ENCODE peak calls at places on chromosomes 13 and 19, in four cellular contexts. J is IMR-90, M is H9, B is H1. X is an unnamed sample.

GRCh38 chr13:28406728-28407266 is 88.1 kb downstream of the FLT1 start:
- DNase-seq in M (peak), J (no peak), B (no peak), X (peak)

GRCh38 chr13:81745391-81745790 is 1404.5 kb upstream of the SPRY2 start:
- DNase-seq in B (no peak), M (no peak), J (no peak), X (no peak)

GRCh38 chr19:10766049-10766623 is 48.3 kb downstream of the DNM2 start:
- DNase-seq in J (no peak), B (no peak), M (no peak), X (no peak)

GRCh38 chr19:39845621-39846175 is 481 bp downstream of the FBL start:
- DNase-seq in M (no peak), J (no peak), B (no peak), X (peak)

GRCh38 chr13:114099191-114099590 is 33.2 kb downstream of the RASA3 start:
- DNase-seq in M (peak), J (peak), B (no peak), X (peak)

GRCh38 chr19:37506387-37507166 is at the start of gene ZNF793:
- DNase-seq in J (peak), M (peak), B (peak), X (peak)

GRCh38 chr13:113491418-113491883 is 940 bp upstream of the DCUN1D2 start:
- DNase-seq in B (peak), M (no peak), J (peak), X (peak)

GRCh38 chr19:29084266-29084665 is 128.7 kb downstream of the UQCRFS1 start:
- DNase-seq in J (no peak), M (peak), B (peak), X (peak)

GRCh38 chr19:39192846-39193245 is 3.9 kb upstream of the NCCRP1 start:
- DNase-seq in B (no peak), M (no peak), J (no peak), X (no peak)

GRCh38 chr13:30529085-30529815 is 63.5 kb upstream of the HMGB1 start:
- DNase-seq in B (no peak), J (peak), M (no peak), X (no peak)

GRCh38 chr19:12331211-12331941 is 2.1 kb downstream of the ZNF563 start:
- DNase-seq in M (no peak), B (no peak), J (no peak), X (no peak)

GRCh38 chr13:24618219-24618955 is 61.8 kb upstream of the ATP12A start:
- DNase-seq in M (no peak), J (no peak), B (no peak), X (no peak)

GRCh38 chr13:72953391-72953960 is 105.3 kb upstream of the KLF5 start:
- DNase-seq in B (no peak), J (no peak), M (no peak), X (no peak)

GRCh38 chr13:43558312-43558711 is 228.5 kb downstream of the ENOX1 start:
- DNase-seq in J (no peak), B (no peak), M (no peak), X (no peak)
- H3K27ac ChIP-seq in J (no peak), B (no peak), M (no peak), X (no peak)

DNA sequence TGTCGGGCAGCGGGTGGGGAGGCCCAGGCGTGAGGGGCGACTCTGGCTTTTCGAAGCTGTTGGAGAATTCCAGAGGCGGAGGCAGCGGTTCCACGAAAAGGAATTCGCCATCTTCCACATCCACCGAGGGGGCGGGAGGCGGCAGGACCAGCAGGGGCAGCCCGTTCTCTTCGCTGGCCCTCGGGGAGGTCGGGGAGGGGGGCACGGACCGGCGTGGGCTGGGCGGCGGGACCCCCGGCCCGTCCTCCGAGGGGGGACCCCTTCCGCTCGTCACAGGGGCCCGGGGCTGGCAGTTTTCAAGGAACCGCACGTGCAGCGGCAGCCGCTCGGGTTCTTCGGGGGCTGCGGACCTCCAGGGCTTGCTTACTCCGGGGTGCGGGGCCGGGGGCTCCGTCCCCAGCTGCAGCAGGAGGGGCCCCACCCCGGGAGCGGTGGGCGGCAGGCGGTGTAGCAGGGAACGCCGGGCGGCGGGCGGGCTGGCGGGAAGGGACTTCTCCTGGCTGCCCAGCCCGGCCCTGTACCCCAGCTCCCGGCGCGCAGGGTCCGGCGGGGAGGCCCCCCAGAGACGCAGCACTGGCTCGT is 18.0 kb downstream of the C19orf81 start:
- DNase-seq in B (peak), M (no peak), J (no peak), X (no peak)
- H4K5ac ChIP-seq in B (no peak), M (no peak), J (no peak), X (no peak)

GRCh38 chr19:2317300-2317699 is 9.3 kb upstream of the LINGO3 start:
- DNase-seq in J (no peak), M (no peak), B (no peak), X (no peak)

GRCh38 chr19:2319551-2319950 is 8.8 kb downstream of the LSM7 start:
- DNase-seq in M (no peak), J (no peak), B (no peak), X (no peak)

GRCh38 chr19:2315818-2316353 is 7.9 kb upstream of the LINGO3 start:
- DNase-seq in B (peak), M (peak), J (peak), X (peak)

GRCh38 chr19:2318923-2319322 is 9.5 kb downstream of the LSM7 start:
- DNase-seq in B (no peak), J (no peak), M (no peak), X (no peak)

DNA sequence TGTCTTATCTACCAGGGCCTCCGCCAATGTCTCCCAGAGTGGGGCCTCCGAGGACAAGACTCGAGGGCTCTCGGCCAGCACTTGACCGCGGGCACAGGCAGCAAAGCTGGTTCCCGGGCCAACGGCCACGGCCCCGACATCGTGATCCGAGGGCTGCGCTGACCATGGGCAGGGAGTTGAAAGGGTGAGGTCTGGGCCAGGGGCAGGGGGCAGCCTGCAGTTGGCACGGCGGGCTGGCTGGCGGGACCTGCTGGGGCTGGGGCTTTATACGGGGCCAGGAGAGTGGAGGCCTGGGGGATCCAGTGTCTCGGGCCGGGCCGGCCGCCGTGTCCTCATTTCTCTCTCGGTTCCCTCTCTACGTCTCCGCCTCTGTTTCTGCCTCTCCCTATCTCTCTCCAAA is 9.8 kb upstream of the LINGO3 start:
- DNase-seq in B (no peak), J (no peak), M (no peak), X (no peak)
- H3K4ac ChIP-seq in B (no peak), J (no peak), M (no peak), X (no peak)

GRCh38 chr13:39405107-39405506 is 197.9 kb downstream of the LHFPL6 start:
- DNase-seq in J (peak), B (no peak), M (no peak), X (no peak)
- H3K27ac ChIP-seq in J (no peak), B (no peak), M (no peak), X (no peak)

DNA sequence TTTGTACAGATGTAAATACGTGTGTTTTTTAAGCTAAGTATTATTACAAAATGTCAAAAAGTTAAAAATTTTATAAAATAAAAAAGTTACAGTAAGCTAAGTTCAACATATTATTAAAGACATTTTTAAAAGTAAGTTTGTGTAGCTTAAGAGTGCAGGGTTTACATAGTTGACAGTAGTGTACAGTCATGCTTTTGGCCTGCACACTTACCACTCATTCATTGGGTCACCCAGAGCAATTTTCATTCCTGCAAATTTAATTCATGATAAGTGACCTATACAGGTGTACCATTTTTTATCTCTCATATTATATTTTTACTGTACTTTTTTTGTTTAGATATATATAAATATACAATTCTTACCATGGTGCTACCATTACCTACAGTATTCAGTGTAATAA is 769.9 kb upstream of the SLITRK6 start:
- DNase-seq in M (no peak), B (no peak), J (peak), X (no peak)
- H4K5ac ChIP-seq in M (no peak), B (no peak), J (no peak), X (no peak)

DNA sequence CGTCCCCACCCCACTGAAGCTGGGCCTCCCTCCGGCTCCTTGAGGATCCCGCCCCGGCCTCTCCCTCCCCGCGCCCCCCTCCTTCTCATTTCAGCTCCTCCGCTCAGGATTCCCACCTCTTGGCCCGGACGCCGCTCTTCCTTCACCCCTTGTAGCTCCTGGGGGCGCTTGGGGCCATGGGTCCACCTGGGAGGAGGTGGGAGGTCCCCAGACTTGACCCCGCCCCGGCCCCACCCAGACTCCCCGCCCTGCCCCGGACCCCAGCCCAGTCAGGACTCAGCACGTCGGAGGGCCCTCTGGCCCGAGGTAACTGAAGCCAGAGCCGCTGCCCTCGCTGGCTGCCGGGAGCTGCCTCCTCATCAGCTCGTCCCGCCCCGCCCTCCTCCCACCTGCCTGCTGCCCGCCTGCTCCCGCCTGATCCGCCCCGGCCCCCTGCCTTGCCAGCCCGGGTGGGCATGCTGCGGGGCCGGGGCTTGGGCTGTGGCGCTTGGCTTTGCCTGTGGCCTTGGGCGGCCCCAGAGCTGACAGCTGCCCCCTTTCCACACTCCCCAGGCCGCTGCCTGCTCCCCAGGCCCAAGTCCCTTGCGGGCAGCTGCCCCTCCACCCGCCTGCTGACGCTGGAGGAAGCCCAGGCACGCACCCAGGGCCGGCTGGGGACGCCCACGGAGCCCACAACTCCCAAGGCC is 9.2 kb downstream of the ARHGAP33 start:
- DNase-seq in B (peak), M (peak), J (no peak), X (peak)
- H3K4ac ChIP-seq in B (peak), M (no peak), J (no peak), X (no peak)

GRCh38 chr19:14089412-14089661 is 1.2 kb downstream of the SAMD1 start:
- DNase-seq in B (no peak), M (no peak), J (no peak), X (peak)
- H3K27ac ChIP-seq in B (no peak), M (no peak), J (no peak), X (no peak)

DNA sequence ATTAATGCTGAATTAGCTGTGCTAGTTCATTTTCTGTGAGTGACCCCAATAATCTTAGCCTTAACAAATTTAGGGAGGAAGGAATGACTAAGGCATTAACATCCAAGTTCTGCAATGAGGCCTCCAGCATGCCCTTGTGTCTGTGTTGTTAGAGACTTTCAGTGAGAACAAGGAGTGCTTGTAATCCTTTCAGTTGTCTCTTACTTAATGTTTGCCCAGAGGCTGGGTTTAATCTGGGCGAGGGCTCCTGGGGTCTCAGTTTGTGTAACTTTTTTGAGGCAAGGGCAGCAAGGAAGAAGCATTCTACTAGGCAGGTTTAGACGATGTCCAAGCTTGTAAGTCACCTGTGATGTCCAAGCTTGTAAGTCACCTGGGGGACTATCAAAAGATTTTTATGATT is 24.3 kb downstream of the CCNA1 start:
- DNase-seq in J (no peak), M (no peak), B (no peak), X (no peak)
- H4K5ac ChIP-seq in J (no peak), M (no peak), B (no peak), X (no peak)